ENCODE peak calls at places on chromosomes 2 and 18, in five cellular contexts. H is GM13976, F is cardiac fibroblast, D is AG09309, B is AG10803. Y is an unnamed sample.

GRCh38 chr2:105929506-105929905 is 184.8 kb downstream of the NCK2 start:
- DNase-seq in H (no peak), F (peak; percentile 58), D (no peak), B (no peak), Y (no peak)

GRCh38 chr18:58335223-58335622 is 291.2 kb downstream of the NEDD4L start:
- DNase-seq in H (no peak), F (no peak), D (no peak), B (no peak), Y (no peak)

GRCh38 chr18:54260376-54261072 is 8.8 kb upstream of the POLI start:
- DNase-seq in H (no peak), F (peak; percentile 73), D (no peak), B (no peak), Y (no peak)

GRCh38 chr2:238695538-238695937 is 152.3 kb upstream of the TWIST2 start:
- DNase-seq in H (no peak), F (no peak), D (no peak), B (no peak), Y (no peak)

GRCh38 chr2:236986524-236987330 is 99.0 kb upstream of the COPS8 start:
- DNase-seq in H (no peak), F (no peak), D (no peak), B (no peak), Y (no peak)

GRCh38 chr2:226411727-226412360 is 387.8 kb downstream of the IRS1 start:
- DNase-seq in H (no peak), F (no peak), D (no peak), B (no peak), Y (no peak)

GRCh38 chr2:96527990-96528679 is 8.4 kb upstream of the ARID5A start:
- DNase-seq in H (no peak), F (peak; percentile 83), D (no peak), B (no peak), Y (no peak)

GRCh38 chr2:219701847-219702634 is 74.6 kb downstream of the SLC4A3 start:
- DNase-seq in H (no peak), F (peak; percentile 21), D (no peak), B (peak; percentile 65), Y (no peak)

GRCh38 chr2:16665746-16666452 is at the start of gene CYRIA:
- DNase-seq in H (peak; percentile 85), F (peak; percentile 40), D (no peak), B (no peak), Y (peak; percentile 42)

GRCh38 chr18:56576826-56577573 is 61.4 kb downstream of the TXNL1 start:
- DNase-seq in H (no peak), F (peak; percentile 8), D (no peak), B (peak; percentile 46), Y (no peak)

GRCh38 chr2:231942180-231942579 is 16.0 kb upstream of the NPPC start:
- DNase-seq in H (no peak), F (no peak), D (no peak), B (no peak), Y (no peak)

GRCh38 chr2:219142329-219142728 is 18.3 kb downstream of the NHEJ1 start:
- DNase-seq in H (no peak), F (peak; percentile 65), D (peak; percentile 84), B (peak; percentile 97), Y (no peak)

GRCh38 chr2:224517963-224518362 is 67.2 kb downstream of the CUL3 start:
- DNase-seq in H (peak; percentile 17), F (no peak), D (no peak), B (no peak), Y (no peak)

GRCh38 chr2:3780477-3781402 is 77.4 kb downstream of the DCDC2C start:
- DNase-seq in H (peak; percentile 87), F (peak; percentile 21), D (no peak), B (peak; percentile 5), Y (peak; percentile 31)

GRCh38 chr2:239473211-239473805 is 72.5 kb upstream of the HDAC4 start:
- DNase-seq in H (no peak), F (no peak), D (no peak), B (no peak), Y (no peak)

GRCh38 chr2:101341901-101342624 is 33.6 kb upstream of the RNF149 start:
- DNase-seq in H (peak; percentile 83), F (peak; percentile 81), D (no peak), B (peak; percentile 63), Y (peak; percentile 65)

GRCh38 chr2:85326946-85327756 is 638 bp downstream of the TGOLN2 start:
- DNase-seq in H (peak; percentile 70), F (peak; percentile 54), D (no peak), B (peak; percentile 50), Y (no peak)

GRCh38 chr2:197251576-197251975 is 59.0 kb downstream of the ANKRD44 start:
- DNase-seq in H (no peak), F (peak; percentile 58), D (peak; percentile 48), B (peak; percentile 73), Y (no peak)

GRCh38 chr18:48715651-48716354 is 177.0 kb downstream of the CTIF start:
- DNase-seq in H (peak; percentile 60), F (no peak), D (no peak), B (peak; percentile 48), Y (no peak)

GRCh38 chr2:88187038-88187676 is 17.0 kb downstream of the THNSL2 start:
- DNase-seq in H (peak; percentile 71), F (peak; percentile 44), D (no peak), B (peak; percentile 43), Y (peak; percentile 64)

GRCh38 chr2:30252723-30253688 is 21.7 kb downstream of the LBH start:
- DNase-seq in H (peak; percentile 59), F (peak; percentile 97), D (peak; percentile 82), B (peak; percentile 65), Y (no peak)

GRCh38 chr2:19409001-19409400 is 50.6 kb upstream of the OSR1 start:
- DNase-seq in H (no peak), F (peak; percentile 55), D (peak; percentile 13), B (peak; percentile 40), Y (no peak)

GRCh38 chr2:172109256-172109655 is 6.6 kb upstream of the DLX2 start:
- DNase-seq in H (peak; percentile 20), F (no peak), D (no peak), B (no peak), Y (no peak)

GRCh38 chr18:79687806-79688205 is 8.2 kb downstream of the CTDP1 start:
- DNase-seq in H (peak; percentile 23), F (peak; percentile 12), D (no peak), B (peak; percentile 32), Y (no peak)

GRCh38 chr18:36758001-36758400 is 70.8 kb downstream of the TPGS2 start:
- DNase-seq in H (no peak), F (no peak), D (no peak), B (peak; percentile 66), Y (no peak)

GRCh38 chr18:10465157-10465990 is 10.9 kb downstream of the APCDD1 start:
- DNase-seq in H (no peak), F (no peak), D (no peak), B (peak; percentile 24), Y (no peak)

GRCh38 chr2:42917374-42918017 is 125.1 kb upstream of the HAAO start:
- DNase-seq in H (no peak), F (peak; percentile 95), D (no peak), B (peak; percentile 92), Y (no peak)

DNA sequence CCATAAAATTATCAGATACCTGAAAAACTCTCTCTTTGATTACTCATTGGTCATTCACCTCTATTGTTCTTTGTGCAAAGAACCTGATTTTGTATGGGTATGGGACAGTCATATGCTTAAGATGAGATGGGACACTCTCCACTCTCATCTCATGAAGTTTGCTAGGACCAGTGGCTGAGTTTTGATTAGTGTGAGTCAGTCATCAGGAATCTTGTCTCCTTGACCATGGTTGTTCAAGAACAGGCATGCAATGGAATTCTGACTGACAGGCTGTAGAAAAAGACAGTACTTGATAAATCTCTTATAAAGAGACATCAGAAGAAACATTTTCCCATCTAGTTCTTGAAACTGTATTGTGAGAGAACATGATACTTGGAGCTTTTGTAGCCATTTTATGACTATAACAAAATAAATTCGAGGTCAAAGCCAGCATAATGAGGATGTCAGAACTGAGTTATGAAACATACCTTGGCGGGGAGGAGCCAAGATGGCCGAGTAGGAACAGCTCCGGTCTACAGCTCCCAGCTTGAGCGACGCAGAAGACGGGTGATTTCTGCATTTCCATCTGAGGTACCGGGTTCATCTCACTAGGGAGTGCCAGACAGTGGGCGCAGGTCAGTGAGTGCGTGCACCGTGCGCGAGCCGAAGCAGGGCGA is 367.0 kb downstream of the NR4A2 start:
- DNase-seq in H (no peak), F (no peak), D (no peak), B (no peak), Y (no peak)
- TF ChIP-seq CTCF in H (no peak), F (no peak), D (no peak), B (no peak), Y (no peak)

GRCh38 chr2:200585730-200586643 is at the start of gene AOX1:
- DNase-seq in H (peak; percentile 51), F (peak; percentile 78), D (no peak), B (peak; percentile 62), Y (peak; percentile 22)
- TF ChIP-seq CTCF in H (no peak), F (no peak), D (no peak), B (peak; percentile 41), Y (no peak)

GRCh38 chr2:173653427-173653795 is 298.7 kb downstream of the CDCA7 start:
- DNase-seq in H (no peak), F (no peak), D (no peak), B (no peak), Y (no peak)

GRCh38 chr2:173649527-173650219 is 295.0 kb downstream of the CDCA7 start:
- DNase-seq in H (no peak), F (peak; percentile 40), D (no peak), B (no peak), Y (no peak)

GRCh38 chr2:173652311-173652710 is 297.6 kb downstream of the CDCA7 start:
- DNase-seq in H (no peak), F (peak; percentile 91), D (peak; percentile 82), B (peak; percentile 92), Y (no peak)

GRCh38 chr2:173652731-173653426 is 298.2 kb downstream of the CDCA7 start:
- DNase-seq in H (no peak), F (peak; percentile 92), D (peak; percentile 89), B (peak; percentile 91), Y (no peak)

DNA sequence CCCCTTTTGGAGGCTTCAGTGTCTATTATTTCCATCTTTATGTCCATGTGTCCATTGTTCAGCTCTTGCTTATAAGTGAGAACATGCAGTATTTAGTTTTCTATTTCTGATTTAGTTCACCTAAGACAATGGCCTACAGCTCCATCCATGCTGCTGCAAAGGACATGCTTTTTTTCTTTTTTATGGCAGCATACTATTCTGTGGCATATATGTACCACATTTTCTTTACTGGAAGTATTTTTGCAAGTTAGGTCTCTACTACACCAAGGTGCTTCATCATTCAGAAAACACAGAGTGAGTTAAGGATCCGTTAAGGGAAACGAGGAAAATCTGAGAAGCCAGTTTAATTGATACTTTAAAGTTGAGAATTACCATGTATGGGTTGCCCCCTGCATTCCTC is 297.2 kb downstream of the CDCA7 start:
- DNase-seq in H (no peak), F (no peak), D (no peak), B (no peak), Y (no peak)
- TF ChIP-seq CTCF in H (no peak), F (no peak), D (no peak), B (no peak), Y (no peak)

DNA sequence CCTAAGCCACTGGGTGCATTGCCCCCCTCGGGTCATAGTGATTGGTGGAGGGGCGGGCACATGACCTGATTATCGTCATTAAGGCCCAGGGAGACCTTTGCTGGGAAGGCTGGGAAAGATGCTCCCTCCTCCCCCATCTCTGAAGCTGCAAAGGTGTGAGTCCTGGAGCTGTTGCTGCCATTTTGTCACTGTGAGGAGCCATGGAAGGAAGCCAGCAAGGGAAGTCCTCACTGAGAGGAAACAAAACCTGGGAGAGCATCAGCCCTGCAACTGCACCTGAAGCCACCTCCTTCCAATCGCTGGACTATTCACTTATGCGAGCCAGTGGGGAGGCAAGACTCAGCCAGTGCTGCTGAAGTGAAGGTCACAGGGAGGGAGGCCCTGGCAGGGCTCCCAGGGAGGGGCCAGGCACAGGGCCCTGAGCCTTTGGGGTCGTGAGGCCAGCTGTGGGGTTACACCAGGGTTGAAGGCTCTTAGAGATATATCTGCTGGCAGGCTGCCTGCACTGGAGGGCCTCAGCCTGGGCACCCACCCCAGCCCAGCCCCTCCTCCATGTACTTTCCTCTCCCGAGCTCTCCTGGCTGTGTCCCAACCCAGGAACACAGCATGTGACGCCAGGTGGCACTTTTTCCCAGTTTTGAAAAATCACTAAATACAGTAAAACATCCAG is 10.7 kb upstream of the FAHD2A start:
- DNase-seq in H (no peak), F (no peak), D (no peak), B (no peak), Y (no peak)
- TF ChIP-seq CTCF in H (no peak), F (no peak), D (no peak), B (no peak), Y (no peak)

Y was measured in progenitor cell of endocrine pancreas.